ENCODE peak calls at places on chromosome 5, in seven cellular contexts. W is aorta, V is AG08396, P is small intestine, S is T-helper 1 cell, Y is T47D, U is choroid plexus epithelial cell. C is an unnamed sample.

GRCh38 chr5:32102254-32102653 is 71.9 kb downstream of the GOLPH3 start:
- DNase-seq in P (no peak), V (no peak), W (no peak), U (no peak), S (no peak), Y (no peak), C (no peak)

GRCh38 chr5:169354921-169355320 is 54.0 kb upstream of the SLIT3 start:
- DNase-seq in V (no peak), U (no peak), Y (no peak), W (no peak), P (no peak), S (no peak), C (no peak)

GRCh38 chr5:167049043-167049663 is 1242.3 kb upstream of the WWC1 start:
- DNase-seq in W (no peak), P (peak), Y (peak), U (peak), S (no peak), V (no peak), C (no peak)

GRCh38 chr5:172149073-172149472 is 39.0 kb downstream of the STK10 start:
- DNase-seq in P (no peak), S (no peak), Y (no peak), U (peak), V (peak), W (peak), C (no peak)

GRCh38 chr5:146203011-146203871 is at the start of gene RBM27:
- DNase-seq in S (peak), W (peak), U (peak), P (peak), V (peak), Y (peak), C (peak)

GRCh38 chr5:181138258-181138657 is 7.3 kb upstream of the OR2V1 start:
- DNase-seq in S (no peak), U (no peak), P (no peak), W (no peak), V (no peak), Y (no peak), C (no peak)

GRCh38 chr5:33470544-33470943 is 29.8 kb downstream of the TARS1 start:
- DNase-seq in U (peak), S (no peak), Y (peak), V (peak), W (no peak), P (no peak), C (no peak)

GRCh38 chr5:17182494-17182893 is 34.9 kb upstream of the BASP1 start:
- DNase-seq in P (no peak), Y (no peak), S (no peak), V (no peak), W (no peak), U (no peak), C (no peak)

GRCh38 chr5:1708592-1709141 is 91.0 kb downstream of the MRPL36 start:
- DNase-seq in U (no peak), W (no peak), P (no peak), V (no peak), Y (no peak), S (no peak), C (no peak)

GRCh38 chr5:138752341-138752950 is 779 bp upstream of the CTNNA1 start:
- DNase-seq in P (peak), U (peak), Y (peak), W (no peak), S (no peak), V (no peak), C (no peak)

GRCh38 chr5:79257314-79257713 is 21.4 kb downstream of the JMY start:
- DNase-seq in S (no peak), V (no peak), U (no peak), Y (no peak), W (no peak), P (no peak), C (no peak)

GRCh38 chr5:77167695-77168111 is 42.8 kb upstream of the PDE8B start:
- DNase-seq in U (peak), S (no peak), P (no peak), V (peak), W (no peak), Y (peak), C (no peak)

GRCh38 chr5:113166710-113167366 is 190.2 kb downstream of the DCP2 start:
- DNase-seq in U (peak), S (no peak), V (peak), Y (no peak), W (no peak), P (no peak), C (no peak)

GRCh38 chr5:1865486-1865885 is 17.2 kb downstream of the IRX4 start:
- DNase-seq in U (no peak), Y (no peak), P (no peak), S (no peak), W (no peak), V (no peak), C (no peak)

GRCh38 chr5:111635151-111635945 is 121.6 kb downstream of the NREP start:
- DNase-seq in P (no peak), U (peak), V (no peak), Y (no peak), S (no peak), W (no peak), C (no peak)

GRCh38 chr5:113281194-113281593 is 153.6 kb downstream of the TSSK1B start:
- DNase-seq in P (no peak), V (no peak), W (no peak), Y (no peak), U (no peak), S (no peak), C (no peak)

GRCh38 chr5:150355791-150356190 is 1.7 kb upstream of the TCOF1 start:
- DNase-seq in Y (no peak), U (no peak), S (no peak), V (no peak), P (no peak), W (no peak), C (no peak)

GRCh38 chr5:55278778-55279177 is 28.7 kb downstream of the DHX29 start:
- DNase-seq in P (no peak), Y (no peak), S (no peak), W (no peak), V (peak), U (peak), C (no peak)

GRCh38 chr5:82174128-82174918 is 103.8 kb downstream of the RPS23 start:
- DNase-seq in S (peak), P (peak), U (peak), W (peak), Y (peak), V (peak), C (peak)

GRCh38 chr5:56278267-56278826 is 45.2 kb upstream of the ANKRD55 start:
- DNase-seq in S (no peak), U (peak), Y (peak), W (no peak), V (peak), P (no peak), C (no peak)

GRCh38 chr5:17169507-17169906 is 47.9 kb upstream of the BASP1 start:
- DNase-seq in S (no peak), U (peak), P (peak), W (no peak), V (no peak), Y (no peak), C (no peak)

GRCh38 chr5:124605516-124605915 is 140.9 kb downstream of the ZNF608 start:
- DNase-seq in W (no peak), S (no peak), Y (no peak), V (no peak), P (no peak), U (peak), C (peak)

GRCh38 chr5:60334281-60334713 is 365.7 kb downstream of the DEPDC1B start:
- DNase-seq in W (peak), S (no peak), P (no peak), V (peak), U (peak), Y (no peak), C (no peak)

GRCh38 chr5:123206618-123207320 is 117.7 kb downstream of the PRDM6 start:
- DNase-seq in P (no peak), W (no peak), S (no peak), Y (no peak), U (peak), V (no peak), C (no peak)

GRCh38 chr5:59685806-59686205 is 207.7 kb downstream of the PDE4D start:
- DNase-seq in Y (no peak), W (no peak), U (peak), S (no peak), P (no peak), V (no peak), C (no peak)

GRCh38 chr5:179267071-179267670 is 78.1 kb downstream of the ADAMTS2 start:
- DNase-seq in Y (no peak), U (no peak), P (no peak), W (peak), V (no peak), S (no peak), C (no peak)

GRCh38 chr5:71873202-71873601 is 154.1 kb downstream of the CARTPT start:
- DNase-seq in Y (peak), U (no peak), S (no peak), W (no peak), P (no peak), V (no peak), C (no peak)

GRCh38 chr5:142783601-142784291 is 13.6 kb downstream of the ARHGAP26 start:
- DNase-seq in W (no peak), Y (no peak), V (peak), U (peak), S (no peak), P (no peak), C (peak)

GRCh38 chr5:143085319-143085917 is 315.2 kb downstream of the ARHGAP26 start:
- DNase-seq in W (no peak), S (no peak), P (peak), Y (no peak), V (no peak), U (no peak), C (no peak)